ENCODE peak calls at places on chromosomes 16 and 17, in nine cellular contexts. One of them, this sample, is unnamed.

GRCh38 chr17:55770220-55770870 is 19.5 kb downstream of the PCTP start:
- DNase-seq in iris pigment epithelial cell: peak
- DNase-seq in SJCRH30: peak
- DNase-seq in left ventricle myocardium superior: no peak
- DNase-seq in AG10803: peak
- DNase-seq in hippocampal formation: peak
- DNase-seq in left colon: no peak
- DNase-seq in NT2/D1: no peak
- DNase-seq in stimulated activated CD4-positive, alpha-beta T cell treated with anti-CD3 and anti-CD28 coated beads, Interleukin-1b, Interleukin-23, amount 100 ng/mL, for 24 hours: no peak
- DNase-seq in this sample: peak

GRCh38 chr16:61937646-61938045 is 98.6 kb downstream of the CDH8 start:
- DNase-seq in iris pigment epithelial cell: no peak
- DNase-seq in SJCRH30: no peak
- DNase-seq in left ventricle myocardium superior: no peak
- DNase-seq in AG10803: no peak
- DNase-seq in hippocampal formation: no peak
- DNase-seq in left colon: no peak
- DNase-seq in NT2/D1: no peak
- DNase-seq in stimulated activated CD4-positive, alpha-beta T cell treated with anti-CD3 and anti-CD28 coated beads, Interleukin-1b, Interleukin-23, amount 100 ng/mL, for 24 hours: no peak
- DNase-seq in this sample: no peak

GRCh38 chr17:48522990-48523389 is 7.8 kb downstream of the HOXB1 start:
- DNase-seq in iris pigment epithelial cell: no peak
- DNase-seq in SJCRH30: no peak
- DNase-seq in left ventricle myocardium superior: no peak
- DNase-seq in AG10803: no peak
- DNase-seq in hippocampal formation: no peak
- DNase-seq in left colon: no peak
- DNase-seq in NT2/D1: no peak
- DNase-seq in stimulated activated CD4-positive, alpha-beta T cell treated with anti-CD3 and anti-CD28 coated beads, Interleukin-1b, Interleukin-23, amount 100 ng/mL, for 24 hours: no peak
- DNase-seq in this sample: peak

GRCh38 chr17:58245428-58246103 is 7.2 kb downstream of the LPO start:
- DNase-seq in iris pigment epithelial cell: no peak
- DNase-seq in SJCRH30: no peak
- DNase-seq in left ventricle myocardium superior: no peak
- DNase-seq in AG10803: no peak
- DNase-seq in hippocampal formation: no peak
- DNase-seq in left colon: no peak
- DNase-seq in NT2/D1: no peak
- DNase-seq in stimulated activated CD4-positive, alpha-beta T cell treated with anti-CD3 and anti-CD28 coated beads, Interleukin-1b, Interleukin-23, amount 100 ng/mL, for 24 hours: no peak
- DNase-seq in this sample: no peak

GRCh38 chr16:15976929-15977637 is 27.7 kb downstream of the ABCC1 start:
- DNase-seq in iris pigment epithelial cell: peak
- DNase-seq in SJCRH30: no peak
- DNase-seq in left ventricle myocardium superior: no peak
- DNase-seq in AG10803: peak
- DNase-seq in hippocampal formation: no peak
- DNase-seq in left colon: no peak
- DNase-seq in NT2/D1: no peak
- DNase-seq in stimulated activated CD4-positive, alpha-beta T cell treated with anti-CD3 and anti-CD28 coated beads, Interleukin-1b, Interleukin-23, amount 100 ng/mL, for 24 hours: no peak
- DNase-seq in this sample: no peak

GRCh38 chr17:29162082-29162908 is 17.9 kb downstream of the MYO18A start:
- DNase-seq in iris pigment epithelial cell: no peak
- DNase-seq in SJCRH30: no peak
- DNase-seq in left ventricle myocardium superior: no peak
- DNase-seq in AG10803: no peak
- DNase-seq in hippocampal formation: no peak
- DNase-seq in left colon: no peak
- DNase-seq in NT2/D1: no peak
- DNase-seq in stimulated activated CD4-positive, alpha-beta T cell treated with anti-CD3 and anti-CD28 coated beads, Interleukin-1b, Interleukin-23, amount 100 ng/mL, for 24 hours: no peak
- DNase-seq in this sample: no peak

GRCh38 chr17:19333736-19334290 is 28.7 kb downstream of the B9D1 start:
- DNase-seq in iris pigment epithelial cell: no peak
- DNase-seq in SJCRH30: no peak
- DNase-seq in left ventricle myocardium superior: no peak
- DNase-seq in AG10803: no peak
- DNase-seq in hippocampal formation: no peak
- DNase-seq in left colon: no peak
- DNase-seq in NT2/D1: no peak
- DNase-seq in stimulated activated CD4-positive, alpha-beta T cell treated with anti-CD3 and anti-CD28 coated beads, Interleukin-1b, Interleukin-23, amount 100 ng/mL, for 24 hours: no peak
- DNase-seq in this sample: no peak

GRCh38 chr16:68884391-68884790 is 41.1 kb downstream of the TANGO6 start:
- DNase-seq in iris pigment epithelial cell: no peak
- DNase-seq in SJCRH30: no peak
- DNase-seq in left ventricle myocardium superior: no peak
- DNase-seq in AG10803: peak
- DNase-seq in hippocampal formation: no peak
- DNase-seq in left colon: no peak
- DNase-seq in NT2/D1: no peak
- DNase-seq in stimulated activated CD4-positive, alpha-beta T cell treated with anti-CD3 and anti-CD28 coated beads, Interleukin-1b, Interleukin-23, amount 100 ng/mL, for 24 hours: no peak
- DNase-seq in this sample: no peak

GRCh38 chr17:49557204-49558024 is 18.3 kb upstream of the NXPH3 start:
- DNase-seq in iris pigment epithelial cell: peak
- DNase-seq in SJCRH30: peak
- DNase-seq in left ventricle myocardium superior: no peak
- DNase-seq in AG10803: peak
- DNase-seq in hippocampal formation: no peak
- DNase-seq in left colon: no peak
- DNase-seq in NT2/D1: peak
- DNase-seq in stimulated activated CD4-positive, alpha-beta T cell treated with anti-CD3 and anti-CD28 coated beads, Interleukin-1b, Interleukin-23, amount 100 ng/mL, for 24 hours: no peak
- DNase-seq in this sample: peak

GRCh38 chr16:69613283-69614154 is 47.8 kb downstream of the NFAT5 start:
- DNase-seq in iris pigment epithelial cell: peak
- DNase-seq in SJCRH30: no peak
- DNase-seq in left ventricle myocardium superior: no peak
- DNase-seq in AG10803: no peak
- DNase-seq in hippocampal formation: no peak
- DNase-seq in left colon: no peak
- DNase-seq in NT2/D1: no peak
- DNase-seq in stimulated activated CD4-positive, alpha-beta T cell treated with anti-CD3 and anti-CD28 coated beads, Interleukin-1b, Interleukin-23, amount 100 ng/mL, for 24 hours: no peak
- DNase-seq in this sample: no peak

GRCh38 chr17:65173951-65174683 is 36.9 kb downstream of the RGS9 start:
- DNase-seq in iris pigment epithelial cell: no peak
- DNase-seq in SJCRH30: no peak
- DNase-seq in left ventricle myocardium superior: no peak
- DNase-seq in AG10803: no peak
- DNase-seq in hippocampal formation: no peak
- DNase-seq in left colon: no peak
- DNase-seq in NT2/D1: no peak
- DNase-seq in stimulated activated CD4-positive, alpha-beta T cell treated with anti-CD3 and anti-CD28 coated beads, Interleukin-1b, Interleukin-23, amount 100 ng/mL, for 24 hours: no peak
- DNase-seq in this sample: no peak

GRCh38 chr16:63978240-63978639 is 1143.6 kb downstream of the CDH11 start:
- DNase-seq in iris pigment epithelial cell: no peak
- DNase-seq in SJCRH30: no peak
- DNase-seq in left ventricle myocardium superior: no peak
- DNase-seq in AG10803: no peak
- DNase-seq in hippocampal formation: no peak
- DNase-seq in left colon: no peak
- DNase-seq in NT2/D1: peak
- DNase-seq in stimulated activated CD4-positive, alpha-beta T cell treated with anti-CD3 and anti-CD28 coated beads, Interleukin-1b, Interleukin-23, amount 100 ng/mL, for 24 hours: no peak
- DNase-seq in this sample: no peak

GRCh38 chr17:68290268-68290954 is 516 bp downstream of the SLC16A6 start:
- DNase-seq in iris pigment epithelial cell: no peak
- DNase-seq in SJCRH30: no peak
- DNase-seq in left ventricle myocardium superior: peak
- DNase-seq in AG10803: no peak
- DNase-seq in hippocampal formation: no peak
- DNase-seq in left colon: peak
- DNase-seq in NT2/D1: no peak
- DNase-seq in stimulated activated CD4-positive, alpha-beta T cell treated with anti-CD3 and anti-CD28 coated beads, Interleukin-1b, Interleukin-23, amount 100 ng/mL, for 24 hours: peak
- DNase-seq in this sample: peak

GRCh38 chr16:4309833-4310266 is 6.0 kb upstream of the GLIS2 start:
- DNase-seq in iris pigment epithelial cell: peak
- DNase-seq in SJCRH30: peak
- DNase-seq in left ventricle myocardium superior: peak
- DNase-seq in AG10803: peak
- DNase-seq in hippocampal formation: no peak
- DNase-seq in left colon: peak
- DNase-seq in NT2/D1: no peak
- DNase-seq in stimulated activated CD4-positive, alpha-beta T cell treated with anti-CD3 and anti-CD28 coated beads, Interleukin-1b, Interleukin-23, amount 100 ng/mL, for 24 hours: no peak
- DNase-seq in this sample: peak